ENCODE peak calls at places on chromosomes 12 and 14, in seven cellular contexts. Q, S, T, R, E, H and I are unnamed samples.
A peak's percentile ranks its signal among the peaks of the same experiment; 100 is the strongest.

GRCh38 chr14:74569387-74569786 is 42.6 kb downstream of the LTBP2 start:
- DNase-seq in Q (no peak), S (no peak), T (no peak), R (no peak), E (no peak), H (no peak), I (no peak)

GRCh38 chr12:102682698-102683289 is 202.4 kb upstream of the IGF1 start:
- DNase-seq in Q (no peak), S (no peak), T (no peak), R (no peak), E (no peak), H (no peak), I (no peak)

GRCh38 chr14:94542111-94542810 is 19.0 kb upstream of the SERPINA4 start:
- DNase-seq in Q (no peak), S (peak; percentile 43), T (no peak), R (no peak), E (no peak), H (peak; percentile 27), I (no peak)

GRCh38 chr14:59275668-59276067 is 87.2 kb downstream of the DAAM1 start:
- DNase-seq in Q (no peak), S (peak; percentile 86), T (no peak), R (no peak), E (peak; percentile 77), H (peak; percentile 100), I (no peak)

GRCh38 chr14:95464103-95464502 is 52.3 kb downstream of the SYNE3 start:
- DNase-seq in Q (no peak), S (no peak), T (no peak), R (no peak), E (no peak), H (no peak), I (no peak)

GRCh38 chr14:45811155-45811554 is 558.2 kb upstream of the MIS18BP1 start:
- DNase-seq in Q (no peak), S (no peak), T (no peak), R (no peak), E (no peak), H (no peak), I (no peak)

GRCh38 chr14:103185051-103186027 is 62.1 kb downstream of the TNFAIP2 start:
- DNase-seq in Q (no peak), S (peak; percentile 50), T (no peak), R (no peak), E (no peak), H (peak; percentile 80), I (peak; percentile 26)

GRCh38 chr14:46058964-46059580 is 592.5 kb downstream of the RPL10L start:
- DNase-seq in Q (no peak), S (no peak), T (no peak), R (no peak), E (no peak), H (no peak), I (no peak)

GRCh38 chr14:52049721-52050588 is 18.9 kb downstream of the NID2 start:
- DNase-seq in Q (no peak), S (no peak), T (no peak), R (no peak), E (no peak), H (no peak), I (no peak)

GRCh38 chr12:15788266-15789214 is 648 bp downstream of the EPS8 start:
- DNase-seq in Q (no peak), S (peak; percentile 69), T (no peak), R (peak; percentile 11), E (peak; percentile 40), H (peak; percentile 47), I (peak; percentile 4)

GRCh38 chr12:42809226-42809625 is 219.7 kb upstream of the PRICKLE1 start:
- DNase-seq in Q (no peak), S (peak; percentile 17), T (no peak), R (no peak), E (no peak), H (peak; percentile 13), I (no peak)

GRCh38 chr12:24356189-24356708 is 406.8 kb upstream of the SOX5 start:
- DNase-seq in Q (no peak), S (no peak), T (no peak), R (no peak), E (no peak), H (no peak), I (no peak)

GRCh38 chr14:96583605-96584041 is 81.4 kb downstream of the PAPOLA start:
- DNase-seq in Q (no peak), S (no peak), T (no peak), R (no peak), E (no peak), H (no peak), I (no peak)

GRCh38 chr12:42812086-42812485 is 222.5 kb upstream of the PRICKLE1 start:
- DNase-seq in Q (no peak), S (peak; percentile 20), T (no peak), R (no peak), E (no peak), H (no peak), I (no peak)

GRCh38 chr14:90368946-90369721 is 27.7 kb upstream of the CALM1 start:
- DNase-seq in Q (peak; percentile 5), S (no peak), T (no peak), R (no peak), E (peak; percentile 50), H (peak; percentile 66), I (no peak)

GRCh38 chr14:22184157-22185025 is 404.6 kb downstream of the DAD1 start:
- DNase-seq in Q (no peak), S (no peak), T (no peak), R (no peak), E (no peak), H (peak; percentile 30), I (no peak)

GRCh38 chr14:44162197-44162596 is 344.9 kb downstream of the FSCB start:
- DNase-seq in Q (no peak), S (no peak), T (no peak), R (no peak), E (no peak), H (no peak), I (no peak)

GRCh38 chr12:40141996-40142395 is 36.1 kb upstream of the SLC2A13 start:
- DNase-seq in Q (no peak), S (no peak), T (no peak), R (no peak), E (no peak), H (no peak), I (no peak)